ENCODE peak calls at places on chromosomes 1 and 21, in six cellular contexts. O is AG04450, Q is ovary, P is gastrocnemius medialis, D is A549, B is dorsolateral prefrontal cortex. L is an unnamed sample.

GRCh38 chr1:53715478-53715877 is 23.5 kb downstream of the GLIS1 start:
- DNase-seq in O (no peak), Q (no peak), P (no peak), D (peak), B (no peak), L (no peak)

GRCh38 chr1:151478923-151479322 is 19.6 kb upstream of the POGZ start:
- DNase-seq in O (no peak), Q (no peak), P (no peak), D (no peak), B (no peak), L (no peak)

GRCh38 chr1:241413386-241413785 is 56.4 kb upstream of the RGS7 start:
- DNase-seq in O (peak), Q (no peak), P (no peak), D (no peak), B (no peak), L (no peak)

GRCh38 chr1:219174672-219175564 is 1.2 kb downstream of the LYPLAL1 start:
- DNase-seq in O (peak), Q (no peak), P (peak), D (no peak), B (no peak), L (no peak)

GRCh38 chr1:112429749-112430148 is 33.7 kb downstream of the CTTNBP2NL start:
- DNase-seq in O (no peak), Q (no peak), P (no peak), D (no peak), B (no peak), L (no peak)

GRCh38 chr1:31315902-31316301 is 19.1 kb downstream of the ZCCHC17 start:
- DNase-seq in O (no peak), Q (no peak), P (no peak), D (no peak), B (no peak), L (no peak)

GRCh38 chr21:45152265-45152746 is 77.9 kb downstream of the ADARB1 start:
- DNase-seq in O (no peak), Q (no peak), P (no peak), D (no peak), B (no peak), L (no peak)

GRCh38 chr1:15965228-15965767 is 10.6 kb downstream of the ZBTB17 start:
- DNase-seq in O (no peak), Q (no peak), P (no peak), D (no peak), B (peak), L (no peak)

GRCh38 chr1:67124455-67124854 is 10.3 kb downstream of the C1orf141 start:
- DNase-seq in O (no peak), Q (no peak), P (no peak), D (no peak), B (no peak), L (no peak)

GRCh38 chr1:38872401-38873026 is 634 bp downstream of the MYCBP start:
- DNase-seq in O (no peak), Q (no peak), P (no peak), D (no peak), B (no peak), L (no peak)

GRCh38 chr1:228060458-228061190 is 21.9 kb upstream of the ARF1 start:
- DNase-seq in O (no peak), Q (no peak), P (no peak), D (peak), B (peak), L (no peak)

GRCh38 chr21:9735421-9735961 is 785.9 kb upstream of the TPTE start:
- DNase-seq in O (no peak), Q (no peak), P (no peak), D (no peak), B (no peak), L (no peak)

GRCh38 chr1:235821361-235821981 is 45.2 kb downstream of the LYST start:
- DNase-seq in O (peak), Q (no peak), P (no peak), D (no peak), B (no peak), L (no peak)

GRCh38 chr1:171595324-171595723 is 26.7 kb upstream of the MYOCOS start:
- DNase-seq in O (no peak), Q (no peak), P (no peak), D (no peak), B (no peak), L (no peak)

GRCh38 chr1:167186198-167186750 is 34.4 kb upstream of the POU2F1 start:
- DNase-seq in O (no peak), Q (no peak), P (no peak), D (no peak), B (no peak), L (no peak)

GRCh38 chr1:227889047-227889862 is 58.5 kb downstream of the WNT9A start:
- DNase-seq in O (no peak), Q (peak), P (peak), D (no peak), B (peak), L (no peak)

GRCh38 chr1:119924948-119925898 is 28.9 kb upstream of the ADAM30 start:
- DNase-seq in O (no peak), Q (no peak), P (peak), D (no peak), B (no peak), L (no peak)

GRCh38 chr1:108877858-108878257 is 1.1 kb downstream of the GPSM2 start:
- DNase-seq in O (no peak), Q (no peak), P (no peak), D (no peak), B (no peak), L (no peak)

GRCh38 chr1:15758953-15759661 is 512 bp downstream of the FBLIM1 start:
- DNase-seq in O (no peak), Q (no peak), P (no peak), D (no peak), B (no peak), L (no peak)

GRCh38 chr1:56686171-56686570 is 41.1 kb downstream of the PRKAA2 start:
- DNase-seq in O (peak), Q (no peak), P (no peak), D (peak), B (no peak), L (no peak)

DNA sequence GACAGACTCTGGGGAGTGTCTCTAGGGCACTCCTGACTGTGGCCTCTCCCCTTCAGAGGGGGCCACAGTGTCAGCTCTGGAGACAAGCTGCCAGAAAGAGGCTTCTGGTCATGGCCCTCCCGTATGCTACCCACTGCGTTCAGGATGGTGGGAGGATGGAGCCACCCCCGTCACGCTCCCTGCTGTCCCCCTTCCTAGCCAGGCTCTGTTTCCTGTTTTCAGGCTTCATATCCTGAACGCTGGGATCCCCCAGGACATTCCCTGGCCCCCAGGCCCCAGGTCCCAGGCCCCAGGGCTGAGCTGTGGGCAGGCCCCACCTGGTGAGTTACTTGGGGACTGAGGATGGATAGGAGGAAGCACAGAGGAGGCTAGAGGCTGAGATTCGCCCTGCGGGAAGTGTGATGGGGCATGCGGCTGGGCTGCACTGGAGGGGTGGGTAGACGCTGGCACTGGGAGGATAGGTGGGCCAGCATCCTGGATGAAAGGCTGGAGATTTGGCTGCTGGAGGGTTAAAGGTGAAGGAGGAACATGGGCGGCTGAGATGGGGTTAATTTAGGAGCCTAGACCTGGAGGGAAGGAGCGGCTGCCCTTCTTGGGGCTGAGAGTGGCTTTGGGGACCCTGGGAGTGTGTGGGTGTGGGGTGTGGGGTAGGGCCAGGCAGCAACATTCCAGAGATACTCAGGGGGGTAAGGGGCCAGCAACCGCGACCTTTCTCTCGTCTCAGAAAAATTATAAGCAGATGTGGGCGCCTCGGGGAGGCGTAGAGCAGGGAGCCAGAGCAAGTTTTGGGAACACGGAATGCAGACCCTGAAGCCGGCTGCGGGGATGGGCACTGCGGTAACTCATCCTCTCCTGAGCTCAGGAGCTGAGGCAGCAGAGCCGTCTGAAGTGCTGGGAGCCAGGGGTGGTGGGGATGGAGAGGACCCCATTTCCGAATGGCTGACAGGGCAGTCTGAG is 8.7 kb downstream of the PEAR1 start:
- DNase-seq in O (no peak), Q (no peak), P (no peak), D (no peak), B (no peak), L (no peak)
- H3K4me3 ChIP-seq in O (no peak), Q (no peak), P (no peak), D (no peak), B (no peak), L (no peak)

GRCh38 chr1:18633428-18634155 is 2.9 kb downstream of the PAX7 start:
- DNase-seq in O (no peak), Q (no peak), P (no peak), D (no peak), B (no peak), L (no peak)
- H3K4me3 ChIP-seq in O (no peak), Q (no peak), P (peak), D (no peak), B (no peak), L (no peak)

GRCh38 chr1:33468972-33469371 is 3.5 kb upstream of the ZSCAN20 start:
- DNase-seq in O (no peak), Q (no peak), P (no peak), D (no peak), B (no peak), L (no peak)

GRCh38 chr1:33470495-33471012 is 1.9 kb upstream of the ZSCAN20 start:
- DNase-seq in O (peak), Q (peak), P (peak), D (peak), B (peak), L (peak)

GRCh38 chr1:33473900-33474299 is 1.5 kb downstream of the ZSCAN20 start:
- DNase-seq in O (no peak), Q (no peak), P (no peak), D (no peak), B (no peak), L (no peak)

GRCh38 chr1:33471416-33471815 is 1.0 kb upstream of the ZSCAN20 start:
- DNase-seq in O (no peak), Q (no peak), P (no peak), D (no peak), B (no peak), L (no peak)

GRCh38 chr1:33472349-33472980 is at the start of gene ZSCAN20:
- DNase-seq in O (peak), Q (peak), P (peak), D (peak), B (peak), L (peak)
- H3K4me3 ChIP-seq in O (peak), Q (peak), P (peak), D (peak), B (peak), L (peak)

GRCh38 chr21:16194851-16195251 is 465.1 kb downstream of the USP25 start:
- DNase-seq in O (no peak), Q (no peak), P (no peak), D (peak), B (no peak), L (no peak)

GRCh38 chr21:16195896-16196443 is 466.2 kb downstream of the USP25 start:
- DNase-seq in O (no peak), Q (no peak), P (no peak), D (no peak), B (no peak), L (no peak)

GRCh38 chr21:16192900-16193299 is 463.1 kb downstream of the USP25 start:
- DNase-seq in O (no peak), Q (no peak), P (no peak), D (peak), B (no peak), L (peak)

GRCh38 chr21:16195476-16195875 is 465.7 kb downstream of the USP25 start:
- DNase-seq in O (peak), Q (no peak), P (no peak), D (peak), B (no peak), L (no peak)

DNA sequence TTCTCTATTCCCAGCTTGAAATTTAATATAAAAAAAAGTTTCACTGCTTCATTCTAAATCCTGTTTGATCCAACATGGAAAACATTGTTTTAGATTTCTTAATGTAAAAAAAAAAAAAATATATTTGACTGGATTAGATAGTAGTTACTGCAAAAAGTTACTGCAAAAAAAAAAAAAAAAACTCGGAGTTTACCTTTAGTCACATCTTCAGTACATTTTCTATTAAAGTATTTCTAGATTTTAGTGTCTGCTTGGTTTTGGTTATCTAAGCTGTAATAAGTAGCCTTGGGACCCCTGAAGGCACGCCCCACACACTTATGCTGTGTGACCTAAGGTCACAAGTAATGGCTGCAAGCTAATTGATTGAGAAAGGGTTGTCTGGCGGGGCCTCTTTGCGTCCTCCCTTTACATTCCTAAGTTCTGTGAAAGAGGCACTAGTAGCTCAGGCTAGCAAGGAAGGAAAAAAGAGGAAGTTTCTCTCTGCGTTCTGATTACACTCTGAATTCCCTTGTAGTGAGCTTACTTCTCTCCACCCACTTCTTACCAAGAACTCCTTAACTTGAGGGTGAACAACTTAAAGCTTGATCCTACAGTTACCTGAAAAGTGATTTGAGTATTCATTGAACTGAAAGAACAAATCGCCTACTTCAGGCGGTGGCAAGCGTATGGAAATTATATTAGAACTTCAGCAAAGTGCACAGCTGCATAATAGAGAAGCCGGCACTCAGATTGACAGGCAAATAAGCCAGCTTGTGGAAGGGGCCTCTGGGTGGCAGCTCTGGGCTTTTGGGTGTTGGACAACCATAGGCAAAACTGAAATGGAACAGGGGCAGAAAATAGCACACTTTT is 464.2 kb downstream of the USP25 start:
- DNase-seq in O (peak), Q (peak), P (peak), D (peak), B (peak), L (peak)
- H3K4me3 ChIP-seq in O (peak), Q (peak), P (peak), D (peak), B (peak), L (peak)

GRCh38 chr21:38488640-38489282 is 9.5 kb downstream of the ERG start:
- DNase-seq in O (no peak), Q (no peak), P (no peak), D (no peak), B (no peak), L (no peak)
- H3K4me3 ChIP-seq in O (no peak), Q (no peak), P (no peak), D (no peak), B (no peak), L (no peak)

GRCh38 chr1:68217060-68217554 is 15.2 kb downstream of the WLS start:
- DNase-seq in O (no peak), Q (no peak), P (no peak), D (no peak), B (no peak), L (no peak)
- H3K4me3 ChIP-seq in O (no peak), Q (no peak), P (no peak), D (no peak), B (no peak), L (no peak)

GRCh38 chr1:40817791-40818263 is 34.2 kb downstream of the KCNQ4 start:
- DNase-seq in O (no peak), Q (no peak), P (no peak), D (no peak), B (no peak), L (no peak)

GRCh38 chr1:40819101-40819500 is 35.5 kb downstream of the KCNQ4 start:
- DNase-seq in O (no peak), Q (no peak), P (no peak), D (no peak), B (no peak), L (no peak)

GRCh38 chr1:40820911-40821693 is 37.5 kb downstream of the KCNQ4 start:
- DNase-seq in O (no peak), Q (no peak), P (no peak), D (no peak), B (peak), L (no peak)

GRCh38 chr1:40820251-40820797 is 36.7 kb downstream of the KCNQ4 start:
- DNase-seq in O (no peak), Q (no peak), P (no peak), D (peak), B (no peak), L (no peak)

GRCh38 chr1:40818264-40818961 is 34.8 kb downstream of the KCNQ4 start:
- DNase-seq in O (no peak), Q (peak), P (no peak), D (no peak), B (no peak), L (no peak)
- H3K4me3 ChIP-seq in O (peak), Q (no peak), P (peak), D (no peak), B (peak), L (no peak)